ENCODE peak calls at places on chromosome 15, in six cellular contexts. Y, P, I, C, Z and Q are unnamed samples.

GRCh38 chr15:32844118-32844711 is 126.4 kb downstream of the GREM1 start:
- DNase-seq in Y (peak; percentile 69), P (peak; percentile 63), I (no peak), C (peak; percentile 69), Z (no peak), Q (no peak)

GRCh38 chr15:89576417-89576773 is 1.1 kb downstream of the TICRR start:
- DNase-seq in Y (no peak), P (peak; percentile 45), I (no peak), C (peak; percentile 22), Z (no peak), Q (no peak)

GRCh38 chr15:65184305-65184943 is 718 bp downstream of the CLPX start:
- DNase-seq in Y (peak; percentile 39), P (peak; percentile 82), I (peak; percentile 90), C (peak; percentile 71), Z (peak; percentile 62), Q (peak; percentile 28)

GRCh38 chr15:60679256-60679655 is 200.3 kb upstream of the ICE2 start:
- DNase-seq in Y (no peak), P (peak; percentile 76), I (no peak), C (no peak), Z (no peak), Q (no peak)

GRCh38 chr15:38930851-38931572 is 366.4 kb upstream of the RASGRP1 start:
- DNase-seq in Y (no peak), P (peak; percentile 50), I (no peak), C (no peak), Z (no peak), Q (no peak)

GRCh38 chr15:101187820-101188516 is 63.9 kb downstream of the CHSY1 start:
- DNase-seq in Y (no peak), P (no peak), I (no peak), C (no peak), Z (no peak), Q (no peak)

GRCh38 chr15:41978534-41978933 is 6.2 kb upstream of the EHD4 start:
- DNase-seq in Y (no peak), P (no peak), I (no peak), C (no peak), Z (no peak), Q (no peak)

GRCh38 chr15:100705841-100706240 is 103.5 kb downstream of the ASB7 start:
- DNase-seq in Y (no peak), P (no peak), I (no peak), C (no peak), Z (no peak), Q (no peak)

GRCh38 chr15:73617910-73618309 is 15.3 kb downstream of the NPTN start:
- DNase-seq in Y (no peak), P (no peak), I (no peak), C (no peak), Z (no peak), Q (no peak)

GRCh38 chr15:45113380-45113990 is 487 bp downstream of the DUOX2 start:
- DNase-seq in Y (no peak), P (no peak), I (no peak), C (no peak), Z (no peak), Q (no peak)

GRCh38 chr15:67828969-67829646 is 3.8 kb downstream of the SKOR1 start:
- DNase-seq in Y (no peak), P (no peak), I (peak; percentile 72), C (no peak), Z (no peak), Q (no peak)

GRCh38 chr15:82643992-82644391 is 3.2 kb downstream of the CPEB1 start:
- DNase-seq in Y (no peak), P (no peak), I (no peak), C (no peak), Z (no peak), Q (no peak)

GRCh38 chr15:66046751-66047150 is 177.5 kb downstream of the RAB11A start:
- DNase-seq in Y (no peak), P (no peak), I (no peak), C (no peak), Z (no peak), Q (no peak)

GRCh38 chr15:45654749-45655148 is 19.9 kb downstream of the SQOR start:
- DNase-seq in Y (no peak), P (no peak), I (no peak), C (no peak), Z (no peak), Q (no peak)

GRCh38 chr15:58734859-58735258 is 14.6 kb downstream of the ADAM10 start:
- DNase-seq in Y (no peak), P (no peak), I (no peak), C (no peak), Z (no peak), Q (no peak)

GRCh38 chr15:31215490-31216209 is 111.0 kb upstream of the KLF13 start:
- DNase-seq in Y (peak; percentile 62), P (peak; percentile 77), I (peak; percentile 96), C (peak; percentile 85), Z (peak; percentile 76), Q (peak; percentile 72)
- H3K4me3 ChIP-seq in Y (peak overlapping the region; percentile 67), P (peak overlapping the region; percentile 68), I (peak overlapping the region; percentile 56), C (peak overlapping the region; percentile 69), Z (peak overlapping the region; percentile 72), Q (peak overlapping the region; percentile 30)

DNA sequence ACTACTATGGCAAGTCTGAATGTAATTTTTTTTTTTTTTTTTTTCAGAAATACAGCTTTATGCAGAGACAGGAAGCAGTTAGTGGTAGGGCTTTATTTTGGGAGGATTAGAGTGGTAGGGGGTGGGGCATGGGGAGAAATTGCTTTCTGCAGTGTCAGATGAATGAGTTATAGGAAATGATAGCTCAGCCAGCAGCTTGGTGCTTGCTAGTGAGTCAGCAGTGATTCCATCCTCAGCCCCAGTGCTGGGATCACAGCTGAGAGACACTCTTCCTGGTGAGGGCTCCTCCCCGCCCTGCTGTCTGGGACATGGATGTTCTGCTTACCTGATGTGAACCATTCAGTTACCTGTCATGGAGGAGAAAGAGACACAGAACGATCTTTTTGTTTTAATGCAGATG is 39.6 kb downstream of the SEMA6D start:
- DNase-seq in Y (peak; percentile 80), P (peak; percentile 92), I (no peak), C (no peak), Z (peak; percentile 42), Q (no peak)
- H3K4me1 ChIP-seq in Y (peaks cover 13% of the 10 kb centered on the region), P (peaks cover 11% of the 10 kb centered on the region), I (no peaks in the 10 kb centered on the region), C (no peaks in the 10 kb centered on the region), Z (peaks cover 27% of the 10 kb centered on the region), Q (no peaks in the 10 kb centered on the region)

GRCh38 chr15:96347181-96348111 is 16.9 kb downstream of the NR2F2 start:
- DNase-seq in Y (no peak), P (no peak), I (peak; percentile 66), C (no peak), Z (peak; percentile 46), Q (no peak)
- H3K27ac ChIP-seq in Y (no peak overlapping the region), P (no peak overlapping the region), I (peak overlapping the region; percentile 94), C (no peak overlapping the region), Z (peak overlapping the region; percentile 94), Q (no peak overlapping the region)

DNA sequence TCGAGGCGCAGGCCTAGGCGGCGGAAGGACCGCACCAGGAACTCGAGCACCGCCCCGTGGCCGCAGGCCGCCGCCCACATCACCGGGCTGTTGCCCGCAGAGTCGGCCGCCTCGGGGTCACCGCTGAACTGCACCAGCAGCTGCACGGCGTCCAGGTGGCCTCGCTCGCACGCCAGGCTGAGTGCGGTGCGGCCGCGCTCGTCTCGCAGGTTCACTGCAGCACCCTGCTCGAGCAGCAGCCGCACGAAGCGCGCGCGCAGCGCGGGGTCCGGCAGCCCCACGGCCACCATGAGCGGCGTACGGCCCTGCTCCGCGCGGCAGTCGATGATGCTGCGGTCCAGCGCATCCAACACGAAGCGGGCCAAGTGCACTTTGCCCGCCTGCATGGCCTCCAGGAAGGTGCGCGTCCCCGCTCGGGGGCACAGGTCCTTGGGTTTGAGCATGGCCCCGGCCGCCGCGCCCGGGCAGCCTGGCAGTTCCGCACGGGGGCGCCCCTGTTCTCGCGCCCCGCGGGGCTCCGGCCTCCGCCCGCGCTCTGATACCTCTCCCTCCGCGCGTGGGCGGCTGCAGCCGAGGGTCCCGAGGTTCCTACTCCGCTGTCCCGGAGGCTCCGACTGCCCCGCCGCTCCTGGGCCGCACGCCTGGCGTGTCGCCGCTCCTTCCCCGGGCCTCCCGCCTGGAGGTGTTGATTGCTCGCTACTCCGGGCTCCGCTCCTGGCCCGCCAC is 557 bp downstream of the ANKRD63 start:
- DNase-seq in Y (peak; percentile 43), P (peak; percentile 48), I (peak; percentile 92), C (peak; percentile 64), Z (no peak), Q (no peak)
- H3K4me3 ChIP-seq in Y (peak overlapping the region; percentile 83), P (peak overlapping the region; percentile 58), I (no peak overlapping the region), C (peak overlapping the region; percentile 65), Z (peak overlapping the region; percentile 67), Q (peak overlapping the region; percentile 57)

GRCh38 chr15:80492409-80492808 is 88.2 kb downstream of the ARNT2 start:
- DNase-seq in Y (no peak), P (no peak), I (no peak), C (no peak), Z (no peak), Q (no peak)
- H3K4me1 ChIP-seq in Y (no peaks in the 10 kb centered on the region), P (peaks cover 73% of the 10 kb centered on the region), I (no peaks in the 10 kb centered on the region), C (peaks cover 47% of the 10 kb centered on the region), Z (no peaks in the 10 kb centered on the region), Q (no peaks in the 10 kb centered on the region)

GRCh38 chr15:40549894-40550293 is 14.9 kb downstream of the CCDC32 start:
- DNase-seq in Y (no peak), P (no peak), I (no peak), C (no peak), Z (peak; percentile 78), Q (no peak)
- H3K27ac ChIP-seq in Y (no peak overlapping the region), P (no peak overlapping the region), I (no peak overlapping the region), C (no peak overlapping the region), Z (peak overlapping the region; percentile 86), Q (no peak overlapping the region)